ENCODE peak calls at places on chromosome 5, in six cellular contexts. A is A549, E is GM23338, Z is fibroblast of villous mesenchyme, R is hepatocyte, B is AG04449. Y is an unnamed sample.
A peak's percentile ranks its signal among the peaks of the same experiment; 100 is the strongest.

GRCh38 chr5:126525630-126526245 is 69.3 kb downstream of the ALDH7A1 start:
- DNase-seq in Z (no peak), B (no peak), R (no peak), A (no peak), E (peak; percentile 63), Y (no peak)

GRCh38 chr5:104952876-104953275 is 1390.3 kb upstream of the NUDT12 start:
- DNase-seq in Z (no peak), B (no peak), R (no peak), E (no peak), A (no peak), Y (no peak)

GRCh38 chr5:81035522-81035921 is 75.4 kb downstream of the RASGRF2 start:
- DNase-seq in A (no peak), B (no peak), E (no peak), Z (no peak), R (no peak), Y (no peak)

GRCh38 chr5:92177926-92178487 is 794.9 kb upstream of the ARRDC3 start:
- DNase-seq in B (no peak), E (no peak), Z (no peak), A (no peak), R (no peak), Y (no peak)

GRCh38 chr5:149002053-149002452 is 60.8 kb downstream of the SH3TC2 start:
- DNase-seq in B (peak; percentile 97), A (peak; percentile 17), E (peak; percentile 59), Z (peak; percentile 98), R (peak; percentile 79), Y (peak; percentile 98)

GRCh38 chr5:132257131-132258101 is at the start of gene PDLIM4:
- DNase-seq in E (peak; percentile 92), A (no peak), B (no peak), R (peak; percentile 74), Z (peak; percentile 44), Y (no peak)

GRCh38 chr5:119019431-119020348 is 31.3 kb upstream of the DTWD2 start:
- DNase-seq in E (no peak), A (no peak), B (no peak), Z (no peak), R (no peak), Y (no peak)

GRCh38 chr5:160555836-160556660 is 134.4 kb downstream of the PTTG1 start:
- DNase-seq in R (no peak), E (no peak), B (no peak), Z (no peak), A (no peak), Y (peak; percentile 18)

GRCh38 chr5:148839960-148840359 is 13.5 kb downstream of the ADRB2 start:
- DNase-seq in E (no peak), R (no peak), A (no peak), B (no peak), Z (no peak), Y (no peak)

GRCh38 chr5:74810915-74811314 is 43.9 kb downstream of the NSA2 start:
- DNase-seq in Z (no peak), A (no peak), B (no peak), E (no peak), R (no peak), Y (no peak)

GRCh38 chr5:111337133-111337532 is 112.9 kb downstream of the CAMK4 start:
- DNase-seq in Z (no peak), E (no peak), B (no peak), R (no peak), A (no peak), Y (no peak)

GRCh38 chr5:157312492-157312891 is 46.6 kb downstream of the CYFIP2 start:
- DNase-seq in A (peak; percentile 87), E (peak; percentile 65), Z (peak; percentile 64), B (no peak), R (peak; percentile 68), Y (no peak)

GRCh38 chr5:36357391-36357790 is 55.7 kb upstream of the RANBP3L start:
- DNase-seq in A (no peak), R (no peak), E (no peak), B (peak; percentile 80), Z (peak; percentile 92), Y (no peak)

GRCh38 chr5:16819522-16820167 is 116.4 kb downstream of the MYO10 start:
- DNase-seq in A (no peak), E (no peak), Z (peak; percentile 72), R (no peak), B (peak; percentile 72), Y (no peak)

GRCh38 chr5:176874198-176874780 is 24.9 kb downstream of the HK3 start:
- DNase-seq in B (no peak), R (no peak), Z (no peak), A (no peak), E (no peak), Y (no peak)

GRCh38 chr5:178826216-178826615 is 33.5 kb upstream of the ZNF354B start:
- DNase-seq in A (no peak), R (no peak), B (no peak), E (peak; percentile 60), Z (no peak), Y (no peak)

GRCh38 chr5:42854795-42855194 is 43.1 kb upstream of the SELENOP start:
- DNase-seq in B (no peak), Z (no peak), R (peak; percentile 64), E (no peak), A (no peak), Y (no peak)

GRCh38 chr5:94283093-94283492 is 335.3 kb downstream of the KIAA0825 start:
- DNase-seq in E (no peak), Z (no peak), A (no peak), B (no peak), R (no peak), Y (no peak)

GRCh38 chr5:165460911-165461310 is 1955.5 kb downstream of the MAT2B start:
- DNase-seq in R (no peak), A (no peak), E (no peak), Z (peak; percentile 26), B (no peak), Y (no peak)

GRCh38 chr5:6576861-6577501 is 55.9 kb downstream of the NSUN2 start:
- DNase-seq in R (peak; percentile 55), A (peak; percentile 41), B (no peak), E (peak; percentile 77), Z (peak; percentile 51), Y (no peak)

GRCh38 chr5:112546946-112547647 is 128.0 kb upstream of the EPB41L4A start:
- DNase-seq in E (no peak), A (no peak), Z (no peak), B (no peak), R (no peak), Y (no peak)

GRCh38 chr5:143737073-143737472 is 74.9 kb upstream of the HMHB1 start:
- DNase-seq in B (no peak), A (no peak), R (no peak), E (no peak), Z (no peak), Y (no peak)

DNA sequence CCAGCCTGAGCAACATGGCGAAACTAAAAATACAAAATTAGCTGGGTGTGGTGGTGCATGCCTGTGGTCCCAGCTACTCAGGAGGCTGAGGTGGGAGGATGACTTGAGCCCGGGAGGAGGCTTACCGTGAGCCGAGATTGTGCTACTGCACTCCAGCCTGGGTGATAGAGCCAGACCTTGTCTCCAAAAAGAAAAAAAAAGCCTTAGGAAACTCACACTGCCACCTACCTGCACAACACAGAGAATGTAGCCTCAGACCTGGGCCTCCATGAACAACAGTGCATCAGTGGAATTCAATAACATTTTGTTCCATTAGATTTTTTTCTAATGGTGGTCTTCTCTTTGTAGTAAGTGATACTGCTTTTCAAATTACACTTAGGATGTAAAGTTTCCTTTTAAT is 63.8 kb upstream of the RARS1 start:
- DNase-seq in Z (no peak), A (no peak), E (peak; percentile 57), R (no peak), B (no peak), Y (no peak)
- TF ChIP-seq CTCF in Z (peak; percentile 18), A (peak; percentile 38), E (peak; percentile 56), R (peak; percentile 38), B (no peak), Y (peak; percentile 45)

GRCh38 chr5:136799806-136800372 is 434.5 kb upstream of the TRPC7 start:
- DNase-seq in A (no peak), E (peak; percentile 29), Z (no peak), B (no peak), R (no peak), Y (no peak)

GRCh38 chr5:136805466-136805865 is 440.1 kb upstream of the TRPC7 start:
- DNase-seq in A (no peak), E (no peak), B (no peak), Z (no peak), R (no peak), Y (no peak)

GRCh38 chr5:136802382-136802781 is 437.0 kb upstream of the TRPC7 start:
- DNase-seq in R (peak; percentile 16), A (peak; percentile 5), E (peak; percentile 41), Z (peak; percentile 22), B (no peak), Y (no peak)
- TF ChIP-seq CTCF in R (peak; percentile 52), A (peak; percentile 51), E (peak; percentile 63), Z (no peak), B (peak; percentile 20), Y (peak; percentile 65)

GRCh38 chr5:9644630-9645029 is 14.5 kb upstream of the TAS2R1 start:
- DNase-seq in Z (no peak), A (no peak), R (no peak), B (no peak), E (no peak), Y (no peak)

GRCh38 chr5:9652295-9652694 is 22.1 kb upstream of the TAS2R1 start:
- DNase-seq in A (no peak), E (no peak), R (no peak), Z (no peak), B (no peak), Y (no peak)

GRCh38 chr5:9646843-9647242 is 16.7 kb upstream of the TAS2R1 start:
- DNase-seq in R (no peak), B (no peak), Z (no peak), A (no peak), E (no peak), Y (no peak)
- TF ChIP-seq CTCF in R (no peak), B (no peak), Z (no peak), A (no peak), E (no peak), Y (no peak)

DNA sequence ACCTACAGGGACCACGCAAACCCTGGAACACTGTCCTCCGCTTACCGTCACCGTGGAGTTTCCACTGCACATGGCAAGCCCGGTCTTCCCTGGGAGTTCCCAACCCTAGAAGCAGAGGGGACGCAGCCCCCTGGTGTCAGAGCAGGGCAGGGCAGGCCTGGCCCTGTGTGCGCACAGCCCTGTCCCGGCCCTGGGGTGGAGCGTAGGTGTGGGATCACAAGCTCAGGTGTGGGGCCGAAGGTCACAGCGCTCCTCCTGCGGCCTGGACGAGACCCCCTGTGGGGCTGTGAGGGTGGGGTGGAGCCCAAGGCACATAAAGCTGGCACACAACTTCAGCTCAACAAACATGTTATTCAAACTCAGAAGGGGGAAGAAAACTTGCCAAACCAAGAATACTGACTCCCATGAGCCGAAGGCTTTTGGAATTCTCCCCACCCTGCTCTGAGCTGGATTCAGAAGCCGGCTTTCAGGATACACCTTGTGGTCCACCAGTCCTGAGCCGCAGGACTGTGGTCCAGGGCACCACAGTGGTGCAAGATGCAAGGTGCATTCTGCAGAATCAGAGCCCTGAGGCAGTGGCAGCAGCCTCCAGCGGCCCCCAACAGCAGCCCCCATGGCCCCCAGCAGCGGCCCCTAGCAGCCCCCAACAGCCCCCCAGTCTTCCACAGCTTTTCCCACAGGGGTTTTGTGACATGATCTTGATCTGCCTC is 11.8 kb upstream of the EXOC3 start:
- DNase-seq in A (peak; percentile 92), R (peak; percentile 89), B (no peak), Z (peak; percentile 44), E (peak; percentile 77), Y (no peak)
- TF ChIP-seq CTCF in A (peak; percentile 45), R (peak; percentile 79), B (peak; percentile 91), Z (peak; percentile 80), E (peak; percentile 93), Y (peak; percentile 64)

GRCh38 chr5:129094087-129094923 is at the start of gene ISOC1:
- DNase-seq in R (peak; percentile 97), Z (peak; percentile 89), B (peak; percentile 23), A (peak; percentile 73), E (peak; percentile 92), Y (no peak)
- TF ChIP-seq CTCF in R (peak; percentile 30), Z (no peak), B (peak; percentile 14), A (no peak), E (peak; percentile 34), Y (no peak)

GRCh38 chr5:180790020-180790419 is 12.6 kb downstream of the MGAT1 start:
- DNase-seq in A (no peak), Z (no peak), R (no peak), B (no peak), E (peak; percentile 79), Y (no peak)
- TF ChIP-seq CTCF in A (peak; percentile 13), Z (no peak), R (peak; percentile 14), B (no peak), E (peak; percentile 76), Y (peak; percentile 20)

Y was measured in epithelial cell of proximal tubule.